ENCODE peak calls at places on chromosomes 1 and 21, in ten cellular contexts. Y, T, B, R, X, D, G, Q, H and P are unnamed samples.

GRCh38 chr1:155116113-155116764 is 11.4 kb upstream of the EFNA1 start:
- DNase-seq in Y (no peak), T (no peak), B (no peak), R (no peak), X (no peak), D (no peak), G (no peak), Q (no peak), H (no peak), P (no peak)

GRCh38 chr1:221712776-221713431 is 29.0 kb downstream of the DUSP10 start:
- DNase-seq in Y (no peak), T (no peak), B (no peak), R (no peak), X (no peak), D (no peak), G (peak; percentile 72), Q (no peak), H (no peak), P (peak; percentile 89)

GRCh38 chr1:25695991-25696330 is 79.4 kb downstream of the MAN1C1 start:
- DNase-seq in Y (no peak), T (no peak), B (peak; percentile 65), R (peak; percentile 80), X (no peak), D (no peak), G (no peak), Q (no peak), H (no peak), P (no peak)

GRCh38 chr1:44114098-44114497 is 4.5 kb upstream of the KLF17 start:
- DNase-seq in Y (no peak), T (no peak), B (no peak), R (no peak), X (no peak), D (no peak), G (no peak), Q (no peak), H (no peak), P (no peak)

GRCh38 chr1:178189814-178190213 is 95.9 kb downstream of the RASAL2 start:
- DNase-seq in Y (peak; percentile 66), T (no peak), B (peak; percentile 58), R (peak; percentile 48), X (peak; percentile 13), D (peak; percentile 57), G (peak; percentile 5), Q (peak; percentile 29), H (peak; percentile 51), P (peak; percentile 74)

GRCh38 chr1:55249646-55250398 is 34.7 kb upstream of the USP24 start:
- DNase-seq in Y (no peak), T (no peak), B (no peak), R (no peak), X (no peak), D (no peak), G (no peak), Q (no peak), H (no peak), P (no peak)

GRCh38 chr1:204621391-204621790 is 64.1 kb downstream of the LRRN2 start:
- DNase-seq in Y (no peak), T (no peak), B (peak; percentile 16), R (no peak), X (no peak), D (no peak), G (no peak), Q (no peak), H (no peak), P (no peak)

GRCh38 chr21:37579356-37579755 is 212.8 kb downstream of the DYRK1A start:
- DNase-seq in Y (no peak), T (no peak), B (no peak), R (no peak), X (no peak), D (no peak), G (no peak), Q (no peak), H (no peak), P (no peak)

DNA sequence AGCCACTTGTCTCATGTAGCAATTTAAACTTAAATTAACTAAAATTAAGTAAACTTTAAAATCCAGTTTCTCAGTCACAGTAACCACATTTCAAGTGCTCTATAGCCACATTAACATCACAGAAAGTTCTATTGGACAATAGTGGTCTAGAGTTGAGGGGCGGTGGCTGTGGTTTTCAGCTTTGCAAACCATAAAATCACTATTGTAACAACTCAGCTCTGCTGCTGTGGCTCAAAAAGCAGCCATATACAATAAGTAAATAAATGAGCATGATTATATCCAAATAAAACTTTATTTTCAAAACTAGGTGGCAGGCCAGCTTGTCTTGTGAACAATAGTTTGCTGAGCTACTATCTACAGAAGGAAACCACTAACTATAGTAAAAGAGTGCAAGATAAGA is 43.4 kb upstream of the C1orf53 start:
- DNase-seq in Y (no peak), T (no peak), B (no peak), R (no peak), X (no peak), D (no peak), G (no peak), Q (no peak), H (no peak), P (peak; percentile 28)
- TF ChIP-seq MAX in Y (no peak), T (no peak), B (no peak), R (no peak), X (no peak), D (no peak), G (no peak), Q (no peak), H (no peak), P (no peak)

GRCh38 chr1:111653695-111654094 is 34.1 kb downstream of the RAP1A start:
- DNase-seq in Y (no peak), T (no peak), B (no peak), R (no peak), X (no peak), D (no peak), G (no peak), Q (no peak), H (no peak), P (peak; percentile 74)

GRCh38 chr1:111654839-111655238 is 35.2 kb downstream of the RAP1A start:
- DNase-seq in Y (no peak), T (no peak), B (no peak), R (no peak), X (no peak), D (no peak), G (peak; percentile 43), Q (no peak), H (no peak), P (no peak)

GRCh38 chr1:111658622-111659021 is 39.0 kb downstream of the RAP1A start:
- DNase-seq in Y (no peak), T (no peak), B (no peak), R (no peak), X (no peak), D (no peak), G (no peak), Q (no peak), H (no peak), P (no peak)

GRCh38 chr1:111660204-111661150 is 40.9 kb downstream of the RAP1A start:
- DNase-seq in Y (no peak), T (peak; percentile 43), B (no peak), R (no peak), X (no peak), D (no peak), G (no peak), Q (no peak), H (no peak), P (peak; percentile 13)

DNA sequence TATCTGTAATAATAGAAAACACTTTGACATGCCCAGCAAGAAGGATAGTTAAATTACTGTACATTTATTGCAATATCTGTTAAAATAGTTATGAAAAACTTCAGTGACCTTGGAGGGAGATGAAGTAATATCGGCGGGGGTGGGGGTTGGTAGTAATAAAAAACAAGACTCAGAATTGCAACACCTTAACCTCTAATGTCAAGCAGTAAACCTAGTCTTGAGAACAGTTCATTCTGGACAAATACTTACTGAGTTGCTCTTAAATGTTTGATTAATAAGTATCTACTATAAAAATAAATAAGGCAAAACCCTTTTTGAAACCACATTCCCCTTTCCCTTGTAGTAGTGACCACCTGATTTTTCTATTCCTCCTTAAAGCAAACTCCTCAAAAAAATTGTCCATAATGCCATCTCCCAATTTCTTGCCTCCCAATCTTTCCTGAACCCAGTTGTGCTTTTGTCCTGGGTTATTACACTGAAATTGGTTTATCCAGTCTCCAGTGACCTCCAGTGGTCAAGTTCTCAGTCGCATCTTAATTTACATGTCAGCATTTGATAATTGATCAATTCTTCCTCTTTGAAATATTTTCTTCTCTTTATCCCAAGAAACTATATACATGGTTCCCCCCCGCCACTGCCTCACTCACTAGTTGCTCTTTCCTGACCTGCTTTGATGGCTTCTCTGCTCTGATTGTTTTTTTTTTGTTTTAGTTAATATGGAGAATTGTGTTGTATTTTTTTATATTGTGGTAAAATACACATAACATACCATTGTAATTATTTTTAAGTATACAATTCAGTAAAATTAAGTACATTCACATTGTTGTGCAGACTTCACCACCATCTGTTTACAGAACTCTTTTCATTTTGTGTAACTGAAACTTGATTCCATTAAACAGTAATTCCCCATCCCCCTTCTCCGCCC is 36.8 kb downstream of the RAP1A start:
- DNase-seq in Y (no peak), T (peak; percentile 41), B (peak; percentile 44), R (peak; percentile 67), X (peak; percentile 57), D (peak; percentile 59), G (no peak), Q (no peak), H (peak; percentile 49), P (peak; percentile 81)
- TF ChIP-seq MAX in Y (no peak), T (no peak), B (no peak), R (no peak), X (no peak), D (no peak), G (no peak), Q (no peak), H (no peak), P (no peak)

GRCh38 chr1:9200441-9200840 is 34.1 kb upstream of the H6PD start:
- DNase-seq in Y (no peak), T (no peak), B (no peak), R (no peak), X (no peak), D (no peak), G (no peak), Q (no peak), H (no peak), P (no peak)

GRCh38 chr1:9204156-9204720 is 30.3 kb upstream of the H6PD start:
- DNase-seq in Y (no peak), T (no peak), B (no peak), R (no peak), X (no peak), D (no peak), G (no peak), Q (no peak), H (no peak), P (no peak)

GRCh38 chr1:9203623-9204022 is 31.0 kb upstream of the H6PD start:
- DNase-seq in Y (no peak), T (no peak), B (no peak), R (no peak), X (no peak), D (no peak), G (no peak), Q (no peak), H (no peak), P (no peak)

GRCh38 chr1:9202240-9202870 is 32.2 kb upstream of the H6PD start:
- DNase-seq in Y (no peak), T (no peak), B (no peak), R (no peak), X (no peak), D (no peak), G (no peak), Q (no peak), H (no peak), P (no peak)

GRCh38 chr1:9201421-9202239 is 32.9 kb upstream of the H6PD start:
- DNase-seq in Y (no peak), T (no peak), B (no peak), R (peak; percentile 48), X (no peak), D (peak; percentile 40), G (no peak), Q (no peak), H (no peak), P (peak; percentile 55)
- TF ChIP-seq MAX in Y (no peak), T (no peak), B (no peak), R (no peak), X (no peak), D (no peak), G (no peak), Q (peak; percentile 55), H (no peak), P (no peak)

GRCh38 chr1:17922833-17923232 is 167.7 kb downstream of the ACTL8 start:
- DNase-seq in Y (peak; percentile 72), T (peak; percentile 62), B (peak; percentile 30), R (no peak), X (peak; percentile 24), D (peak; percentile 71), G (no peak), Q (peak; percentile 15), H (peak; percentile 41), P (peak; percentile 52)

GRCh38 chr1:17923684-17924083 is 168.6 kb downstream of the ACTL8 start:
- DNase-seq in Y (no peak), T (no peak), B (no peak), R (no peak), X (no peak), D (no peak), G (no peak), Q (no peak), H (no peak), P (no peak)

GRCh38 chr1:17916702-17917101 is 161.6 kb downstream of the ACTL8 start:
- DNase-seq in Y (no peak), T (no peak), B (no peak), R (no peak), X (no peak), D (no peak), G (no peak), Q (no peak), H (no peak), P (no peak)

GRCh38 chr1:17920881-17921635 is 165.9 kb downstream of the ACTL8 start:
- DNase-seq in Y (no peak), T (no peak), B (no peak), R (no peak), X (no peak), D (no peak), G (no peak), Q (no peak), H (no peak), P (no peak)

DNA sequence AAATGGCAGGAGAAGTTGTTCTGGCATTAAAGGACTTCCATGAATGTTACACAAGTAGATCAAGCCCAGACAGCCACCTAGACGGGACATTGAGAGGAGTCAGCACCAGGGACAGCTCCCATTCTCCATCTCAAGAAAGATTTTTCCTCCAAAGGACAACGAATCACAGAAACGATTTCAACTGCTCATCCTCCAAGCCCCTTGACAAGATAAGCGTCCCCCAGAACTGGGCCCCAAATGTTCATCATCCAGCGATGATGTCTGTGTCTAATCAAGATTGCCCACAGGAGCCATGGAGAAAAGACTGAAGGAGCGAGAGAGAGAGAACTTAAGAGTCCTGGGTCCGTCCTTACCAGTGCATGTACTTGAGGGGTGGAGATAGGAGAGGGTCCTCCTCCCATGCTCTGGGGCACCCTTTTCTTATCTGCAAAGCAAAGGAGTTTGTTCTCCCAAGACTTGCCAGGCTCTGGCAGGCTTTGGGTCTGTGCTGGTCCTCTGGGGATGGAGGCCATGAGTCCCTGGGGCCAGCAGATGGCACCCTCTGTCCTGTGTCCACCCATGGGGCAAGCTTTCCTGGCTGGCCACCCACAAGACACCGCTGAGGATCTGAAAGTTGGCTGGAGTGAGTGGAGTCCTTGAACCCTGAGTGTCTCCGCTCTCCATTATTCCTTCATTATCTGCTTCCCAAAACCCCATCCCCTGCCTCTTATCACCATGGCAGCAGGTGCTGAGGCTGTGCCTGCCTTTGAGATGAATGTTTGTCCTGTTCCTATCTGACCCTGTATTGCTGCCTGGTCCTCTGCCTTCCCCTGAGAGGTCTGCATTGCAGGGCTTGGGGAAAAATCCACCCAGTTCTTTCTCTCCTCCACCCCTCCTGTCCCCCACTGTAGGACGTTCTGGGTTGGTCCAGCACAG is 164.6 kb downstream of the ACTL8 start:
- DNase-seq in Y (peak; percentile 65), T (peak; percentile 57), B (peak; percentile 48), R (no peak), X (peak; percentile 19), D (peak; percentile 78), G (no peak), Q (peak; percentile 21), H (no peak), P (peak; percentile 56)
- TF ChIP-seq MAX in Y (peak; percentile 59), T (no peak), B (no peak), R (no peak), X (no peak), D (no peak), G (no peak), Q (no peak), H (no peak), P (no peak)